ENCODE peak calls at places on chromosomes 11 and 22, in five cellular contexts. D is T-helper 2 cell, A is ecto neural progenitor cell, E is cardiac muscle cell, X is BJ. V is an unnamed sample.

GRCh38 chr11:121478226-121478894 is 25.6 kb upstream of the SORL1-AS1 start:
- DNase-seq in D (no peak), A (no peak), E (no peak), X (no peak), V (no peak)

GRCh38 chr11:100574894-100575769 is 112.0 kb upstream of the ARHGAP42 start:
- DNase-seq in D (no peak), A (no peak), E (peak; percentile 61), X (no peak), V (no peak)

GRCh38 chr11:86740628-86741488 is 59.5 kb upstream of the PRSS23 start:
- DNase-seq in D (no peak), A (no peak), E (peak; percentile 97), X (peak; percentile 91), V (no peak)

GRCh38 chr22:41818596-41818995 is 14.3 kb upstream of the SREBF2 start:
- DNase-seq in D (no peak), A (no peak), E (no peak), X (no peak), V (no peak)

GRCh38 chr11:297666-298405 is 1.5 kb downstream of the IFITM5 start:
- DNase-seq in D (no peak), A (no peak), E (no peak), X (no peak), V (peak; percentile 53)

GRCh38 chr11:13446444-13446843 is 16.6 kb downstream of the BTBD10 start:
- DNase-seq in D (no peak), A (no peak), E (peak; percentile 36), X (no peak), V (no peak)

GRCh38 chr22:49234459-49234858 is 593.2 kb downstream of the BRD1 start:
- DNase-seq in D (no peak), A (peak; percentile 14), E (no peak), X (no peak), V (no peak)

GRCh38 chr11:877565-877964 is 33.0 kb downstream of the CHID1 start:
- DNase-seq in D (no peak), A (no peak), E (no peak), X (no peak), V (no peak)

GRCh38 chr11:70627219-70627618 is 228.9 kb downstream of the CTTN start:
- DNase-seq in D (no peak), A (no peak), E (no peak), X (no peak), V (no peak)

GRCh38 chr22:37626144-37626543 is 13.3 kb upstream of the SH3BP1 start:
- DNase-seq in D (no peak), A (no peak), E (peak; percentile 92), X (no peak), V (no peak)

GRCh38 chr11:57638005-57638760 is 11.5 kb downstream of the YPEL4 start:
- DNase-seq in D (no peak), A (peak; percentile 94), E (peak; percentile 89), X (peak; percentile 51), V (no peak)

GRCh38 chr11:73243093-73243485 is 25.0 kb downstream of the P2RY2 start:
- DNase-seq in D (no peak), A (no peak), E (no peak), X (no peak), V (no peak)

GRCh38 chr22:31097941-31098632 is 9.3 kb downstream of the SELENOM start:
- DNase-seq in D (no peak), A (no peak), E (no peak), X (no peak), V (no peak)

GRCh38 chr11:78749243-78749730 is 174.6 kb upstream of the NARS2 start:
- DNase-seq in D (no peak), A (no peak), E (no peak), X (no peak), V (no peak)

GRCh38 chr22:30712094-30712493 is 17.4 kb downstream of the OSBP2 start:
- DNase-seq in D (no peak), A (no peak), E (no peak), X (no peak), V (no peak)

GRCh38 chr11:73956876-73957653 is 6.2 kb downstream of the DNAJB13 start:
- DNase-seq in D (no peak), A (no peak), E (no peak), X (no peak), V (no peak)

GRCh38 chr11:40746282-40746681 is 713.2 kb downstream of the LRRC4C start:
- DNase-seq in D (no peak), A (no peak), E (no peak), X (no peak), V (no peak)

GRCh38 chr22:27274770-27275449 is 526.6 kb downstream of the MN1 start:
- DNase-seq in D (no peak), A (no peak), E (peak; percentile 76), X (no peak), V (no peak)

GRCh38 chr11:126499124-126499752 is 143.8 kb downstream of the ST3GAL4 start:
- DNase-seq in D (no peak), A (no peak), E (no peak), X (no peak), V (no peak)

GRCh38 chr11:119062779-119063178 is 4.8 kb upstream of the VPS11 start:
- DNase-seq in D (no peak), A (no peak), E (peak; percentile 73), X (no peak), V (no peak)

GRCh38 chr22:47738472-47739013 is 976.1 kb downstream of the TBC1D22A start:
- DNase-seq in D (no peak), A (no peak), E (no peak), X (no peak), V (no peak)

GRCh38 chr22:48945621-48946458 is 881.8 kb downstream of the BRD1 start:
- DNase-seq in D (no peak), A (peak; percentile 32), E (no peak), X (no peak), V (no peak)

GRCh38 chr11:17979770-17980371 is 33.0 kb downstream of the SERGEF start:
- DNase-seq in D (no peak), A (peak; percentile 51), E (peak; percentile 22), X (no peak), V (no peak)

GRCh38 chr11:75583710-75584658 is 21.9 kb downstream of the SERPINH1 start:
- DNase-seq in D (no peak), A (peak; percentile 83), E (peak; percentile 92), X (no peak), V (no peak)

GRCh38 chr22:17508110-17508509 is 55.2 kb upstream of the SLC25A18 start:
- DNase-seq in D (no peak), A (no peak), E (no peak), X (no peak), V (no peak)

GRCh38 chr11:111602865-111603632 is 800 bp downstream of the SIK2 start:
- DNase-seq in D (no peak), A (no peak), E (peak; percentile 50), X (no peak), V (no peak)

GRCh38 chr22:23742505-23743264 is 8.2 kb downstream of the ZNF70 start:
- DNase-seq in D (no peak), A (no peak), E (no peak), X (no peak), V (no peak)

GRCh38 chr11:125404811-125405481 is 91.1 kb downstream of the FEZ1 start:
- DNase-seq in D (peak; percentile 46), A (peak; percentile 91), E (peak; percentile 66), X (no peak), V (peak; percentile 60)

V was measured in naive thymus-derived CD8-positive, alpha-beta T cell.